ENCODE peak calls at places on chromosome 5, in six cellular contexts. G, I, P, T, S and H are unnamed samples.

GRCh38 chr5:141811287-141812155 is 66.7 kb downstream of the PCDH1 start:
- DNase-seq in G (no peak), I (no peak), P (peak), T (no peak), S (peak), H (no peak)

GRCh38 chr5:10674582-10674981 is 86.5 kb downstream of the DAP start:
- DNase-seq in G (no peak), I (no peak), P (no peak), T (no peak), S (no peak), H (no peak)

GRCh38 chr5:158977642-158978041 is 122.1 kb downstream of the EBF1 start:
- DNase-seq in G (no peak), I (no peak), P (no peak), T (no peak), S (no peak), H (no peak)

GRCh38 chr5:151684690-151685361 is 1.9 kb downstream of the SPARC start:
- DNase-seq in G (peak), I (no peak), P (no peak), T (peak), S (no peak), H (no peak)

GRCh38 chr5:134004626-134005414 is at the start of gene VDAC1:
- DNase-seq in G (peak), I (peak), P (no peak), T (peak), S (peak), H (peak)

GRCh38 chr5:32095261-32095671 is 78.9 kb downstream of the GOLPH3 start:
- DNase-seq in G (no peak), I (no peak), P (no peak), T (no peak), S (no peak), H (no peak)

GRCh38 chr5:145752534-145752933 is 82.6 kb downstream of the PRELID2 start:
- DNase-seq in G (no peak), I (no peak), P (no peak), T (no peak), S (no peak), H (no peak)

GRCh38 chr5:35183243-35183955 is 46.9 kb downstream of the PRLR start:
- DNase-seq in G (no peak), I (peak), P (peak), T (no peak), S (peak), H (no peak)

GRCh38 chr5:127358274-127358673 is 67.7 kb downstream of the MEGF10 start:
- DNase-seq in G (no peak), I (no peak), P (no peak), T (no peak), S (no peak), H (no peak)

GRCh38 chr5:133434336-133434735 is 178.0 kb downstream of the FSTL4 start:
- DNase-seq in G (no peak), I (no peak), P (no peak), T (no peak), S (no peak), H (no peak)

GRCh38 chr5:1437452-1437851 is 7.8 kb downstream of the SLC6A3 start:
- DNase-seq in G (no peak), I (no peak), P (peak), T (no peak), S (no peak), H (no peak)

GRCh38 chr5:3299441-3299840 is 296.2 kb upstream of the IRX1 start:
- DNase-seq in G (no peak), I (no peak), P (no peak), T (no peak), S (no peak), H (no peak)

GRCh38 chr5:139312075-139312474 is 18.5 kb downstream of the MATR3 start:
- DNase-seq in G (no peak), I (no peak), P (no peak), T (no peak), S (no peak), H (no peak)

GRCh38 chr5:170269579-170269978 is 28.0 kb downstream of the LCP2 start:
- DNase-seq in G (no peak), I (no peak), P (no peak), T (no peak), S (no peak), H (peak)

GRCh38 chr5:158718738-158719505 is 380.8 kb downstream of the EBF1 start:
- DNase-seq in G (no peak), I (no peak), P (no peak), T (no peak), S (no peak), H (no peak)

GRCh38 chr5:1105350-1106265 is 6.3 kb downstream of the SLC12A7 start:
- DNase-seq in G (no peak), I (no peak), P (peak), T (no peak), S (peak), H (no peak)

GRCh38 chr5:76378355-76378754 is 24.7 kb upstream of the IQGAP2 start:
- DNase-seq in G (no peak), I (no peak), P (no peak), T (no peak), S (no peak), H (no peak)

GRCh38 chr5:77974576-77974975 is 198.4 kb upstream of the TBCA start:
- DNase-seq in G (no peak), I (no peak), P (no peak), T (no peak), S (no peak), H (no peak)

GRCh38 chr5:6446626-6447309 is 1.9 kb upstream of the UBE2QL1 start:
- DNase-seq in G (no peak), I (no peak), P (no peak), T (no peak), S (no peak), H (no peak)

GRCh38 chr5:54671111-54671531 is 153.6 kb downstream of the SNX18 start:
- DNase-seq in G (no peak), I (no peak), P (no peak), T (no peak), S (no peak), H (no peak)

GRCh38 chr5:79173626-79174025 is 62.0 kb downstream of the BHMT start:
- DNase-seq in G (no peak), I (peak), P (peak), T (no peak), S (no peak), H (no peak)

GRCh38 chr5:61202213-61202612 is 39.9 kb upstream of the SMIM15 start:
- DNase-seq in G (no peak), I (no peak), P (no peak), T (no peak), S (no peak), H (no peak)

GRCh38 chr5:96260009-96260408 is 173.0 kb downstream of the PCSK1 start:
- DNase-seq in G (no peak), I (no peak), P (no peak), T (no peak), S (no peak), H (no peak)

GRCh38 chr5:135491552-135492318 is 39.6 kb upstream of the TIFAB start:
- DNase-seq in G (no peak), I (peak), P (peak), T (no peak), S (no peak), H (no peak)